ENCODE peak calls at places on chromosomes 16 and 17, in ten cellular contexts. One of them, this sample, is unnamed.

GRCh38 chr17:601462-602303 is 113.0 kb downstream of the VPS53 start:
- DNase-seq in Kasumi-1: no peak
- DNase-seq in cardiac fibroblast: peak
- DNase-seq in Caki2: no peak
- DNase-seq in EL: peak
- DNase-seq in caudate nucleus: no peak
- DNase-seq in gastrocnemius medialis: no peak
- DNase-seq in brain microvascular endothelial cell: no peak
- DNase-seq in activated B cell treated with CpG ODN at 0.5 μM for 24 hours: no peak
- DNase-seq in stimulated activated CD4-positive, alpha-beta T cell treated with anti-CD3 and anti-CD28 coated beads, Interleukin-1b, Interleukin-23, amount 100 ng/mL, for 48 hours: no peak
- DNase-seq in this sample: no peak

GRCh38 chr17:64202683-64203430 is 60.2 kb downstream of the TEX2 start:
- DNase-seq in Kasumi-1: no peak
- DNase-seq in cardiac fibroblast: peak
- DNase-seq in Caki2: no peak
- DNase-seq in EL: peak
- DNase-seq in caudate nucleus: peak
- DNase-seq in gastrocnemius medialis: peak
- DNase-seq in brain microvascular endothelial cell: peak
- DNase-seq in activated B cell treated with CpG ODN at 0.5 μM for 24 hours: no peak
- DNase-seq in stimulated activated CD4-positive, alpha-beta T cell treated with anti-CD3 and anti-CD28 coated beads, Interleukin-1b, Interleukin-23, amount 100 ng/mL, for 48 hours: no peak
- DNase-seq in this sample: peak

GRCh38 chr17:79769596-79770520 is 8.1 kb upstream of the CBX2 start:
- DNase-seq in Kasumi-1: no peak
- DNase-seq in cardiac fibroblast: no peak
- DNase-seq in Caki2: peak
- DNase-seq in EL: no peak
- DNase-seq in caudate nucleus: no peak
- DNase-seq in gastrocnemius medialis: no peak
- DNase-seq in brain microvascular endothelial cell: no peak
- DNase-seq in activated B cell treated with CpG ODN at 0.5 μM for 24 hours: no peak
- DNase-seq in stimulated activated CD4-positive, alpha-beta T cell treated with anti-CD3 and anti-CD28 coated beads, Interleukin-1b, Interleukin-23, amount 100 ng/mL, for 48 hours: no peak
- DNase-seq in this sample: no peak

GRCh38 chr17:81601525-81602120 is 35.3 kb downstream of the NPLOC4 start:
- DNase-seq in Kasumi-1: peak
- DNase-seq in cardiac fibroblast: peak
- DNase-seq in Caki2: peak
- DNase-seq in EL: peak
- DNase-seq in caudate nucleus: no peak
- DNase-seq in gastrocnemius medialis: no peak
- DNase-seq in brain microvascular endothelial cell: peak
- DNase-seq in activated B cell treated with CpG ODN at 0.5 μM for 24 hours: no peak
- DNase-seq in stimulated activated CD4-positive, alpha-beta T cell treated with anti-CD3 and anti-CD28 coated beads, Interleukin-1b, Interleukin-23, amount 100 ng/mL, for 48 hours: peak
- DNase-seq in this sample: peak

GRCh38 chr16:87580855-87581261 is 21.4 kb upstream of the JPH3 start:
- DNase-seq in Kasumi-1: no peak
- DNase-seq in cardiac fibroblast: peak
- DNase-seq in Caki2: peak
- DNase-seq in EL: peak
- DNase-seq in caudate nucleus: no peak
- DNase-seq in gastrocnemius medialis: no peak
- DNase-seq in brain microvascular endothelial cell: peak
- DNase-seq in activated B cell treated with CpG ODN at 0.5 μM for 24 hours: no peak
- DNase-seq in stimulated activated CD4-positive, alpha-beta T cell treated with anti-CD3 and anti-CD28 coated beads, Interleukin-1b, Interleukin-23, amount 100 ng/mL, for 48 hours: peak
- DNase-seq in this sample: peak

GRCh38 chr16:87878704-87879103 is 9.4 kb upstream of the SLC7A5 start:
- DNase-seq in Kasumi-1: no peak
- DNase-seq in cardiac fibroblast: no peak
- DNase-seq in Caki2: no peak
- DNase-seq in EL: no peak
- DNase-seq in caudate nucleus: no peak
- DNase-seq in gastrocnemius medialis: no peak
- DNase-seq in brain microvascular endothelial cell: no peak
- DNase-seq in activated B cell treated with CpG ODN at 0.5 μM for 24 hours: no peak
- DNase-seq in stimulated activated CD4-positive, alpha-beta T cell treated with anti-CD3 and anti-CD28 coated beads, Interleukin-1b, Interleukin-23, amount 100 ng/mL, for 48 hours: no peak
- DNase-seq in this sample: no peak

GRCh38 chr17:7486181-7486580 is 2.0 kb downstream of the POLR2A start:
- DNase-seq in Kasumi-1: no peak
- DNase-seq in cardiac fibroblast: peak
- DNase-seq in Caki2: no peak
- DNase-seq in EL: peak
- DNase-seq in caudate nucleus: no peak
- DNase-seq in gastrocnemius medialis: no peak
- DNase-seq in brain microvascular endothelial cell: no peak
- DNase-seq in activated B cell treated with CpG ODN at 0.5 μM for 24 hours: no peak
- DNase-seq in stimulated activated CD4-positive, alpha-beta T cell treated with anti-CD3 and anti-CD28 coated beads, Interleukin-1b, Interleukin-23, amount 100 ng/mL, for 48 hours: no peak
- DNase-seq in this sample: peak

GRCh38 chr17:15453246-15453645 is 14.2 kb downstream of the CDRT4 start:
- DNase-seq in Kasumi-1: no peak
- DNase-seq in cardiac fibroblast: no peak
- DNase-seq in Caki2: no peak
- DNase-seq in EL: peak
- DNase-seq in caudate nucleus: no peak
- DNase-seq in gastrocnemius medialis: no peak
- DNase-seq in brain microvascular endothelial cell: no peak
- DNase-seq in activated B cell treated with CpG ODN at 0.5 μM for 24 hours: no peak
- DNase-seq in stimulated activated CD4-positive, alpha-beta T cell treated with anti-CD3 and anti-CD28 coated beads, Interleukin-1b, Interleukin-23, amount 100 ng/mL, for 48 hours: no peak
- DNase-seq in this sample: no peak

GRCh38 chr17:72590382-72590781 is 469.6 kb downstream of the SOX9 start:
- DNase-seq in Kasumi-1: no peak
- DNase-seq in cardiac fibroblast: peak
- DNase-seq in Caki2: peak
- DNase-seq in EL: peak
- DNase-seq in caudate nucleus: no peak
- DNase-seq in gastrocnemius medialis: no peak
- DNase-seq in brain microvascular endothelial cell: peak
- DNase-seq in activated B cell treated with CpG ODN at 0.5 μM for 24 hours: no peak
- DNase-seq in stimulated activated CD4-positive, alpha-beta T cell treated with anti-CD3 and anti-CD28 coated beads, Interleukin-1b, Interleukin-23, amount 100 ng/mL, for 48 hours: no peak
- DNase-seq in this sample: peak

GRCh38 chr17:83161298-83162034 is 82.1 kb downstream of the METRNL start:
- DNase-seq in Kasumi-1: no peak
- DNase-seq in cardiac fibroblast: peak
- DNase-seq in Caki2: no peak
- DNase-seq in EL: peak
- DNase-seq in caudate nucleus: no peak
- DNase-seq in gastrocnemius medialis: no peak
- DNase-seq in brain microvascular endothelial cell: no peak
- DNase-seq in activated B cell treated with CpG ODN at 0.5 μM for 24 hours: no peak
- DNase-seq in stimulated activated CD4-positive, alpha-beta T cell treated with anti-CD3 and anti-CD28 coated beads, Interleukin-1b, Interleukin-23, amount 100 ng/mL, for 48 hours: no peak
- DNase-seq in this sample: peak

GRCh38 chr17:76278952-76279741 is 14.0 kb downstream of the UBALD2 start:
- DNase-seq in Kasumi-1: peak
- DNase-seq in cardiac fibroblast: peak
- DNase-seq in Caki2: peak
- DNase-seq in EL: peak
- DNase-seq in caudate nucleus: peak
- DNase-seq in gastrocnemius medialis: peak
- DNase-seq in brain microvascular endothelial cell: peak
- DNase-seq in activated B cell treated with CpG ODN at 0.5 μM for 24 hours: peak
- DNase-seq in stimulated activated CD4-positive, alpha-beta T cell treated with anti-CD3 and anti-CD28 coated beads, Interleukin-1b, Interleukin-23, amount 100 ng/mL, for 48 hours: peak
- DNase-seq in this sample: peak

GRCh38 chr16:73527191-73527590 is 479.3 kb upstream of the ZFHX3 start:
- DNase-seq in Kasumi-1: no peak
- DNase-seq in cardiac fibroblast: no peak
- DNase-seq in Caki2: no peak
- DNase-seq in EL: no peak
- DNase-seq in caudate nucleus: no peak
- DNase-seq in gastrocnemius medialis: no peak
- DNase-seq in brain microvascular endothelial cell: no peak
- DNase-seq in activated B cell treated with CpG ODN at 0.5 μM for 24 hours: no peak
- DNase-seq in stimulated activated CD4-positive, alpha-beta T cell treated with anti-CD3 and anti-CD28 coated beads, Interleukin-1b, Interleukin-23, amount 100 ng/mL, for 48 hours: no peak
- DNase-seq in this sample: no peak

GRCh38 chr17:61614219-61614618 is 23.2 kb upstream of the NACA2 start:
- DNase-seq in Kasumi-1: no peak
- DNase-seq in cardiac fibroblast: no peak
- DNase-seq in Caki2: no peak
- DNase-seq in EL: no peak
- DNase-seq in caudate nucleus: no peak
- DNase-seq in gastrocnemius medialis: no peak
- DNase-seq in brain microvascular endothelial cell: no peak
- DNase-seq in activated B cell treated with CpG ODN at 0.5 μM for 24 hours: no peak
- DNase-seq in stimulated activated CD4-positive, alpha-beta T cell treated with anti-CD3 and anti-CD28 coated beads, Interleukin-1b, Interleukin-23, amount 100 ng/mL, for 48 hours: no peak
- DNase-seq in this sample: no peak

GRCh38 chr17:27319536-27320221 is 25.8 kb downstream of the WSB1 start:
- DNase-seq in Kasumi-1: no peak
- DNase-seq in cardiac fibroblast: peak
- DNase-seq in Caki2: peak
- DNase-seq in EL: no peak
- DNase-seq in caudate nucleus: peak
- DNase-seq in gastrocnemius medialis: peak
- DNase-seq in brain microvascular endothelial cell: no peak
- DNase-seq in activated B cell treated with CpG ODN at 0.5 μM for 24 hours: no peak
- DNase-seq in stimulated activated CD4-positive, alpha-beta T cell treated with anti-CD3 and anti-CD28 coated beads, Interleukin-1b, Interleukin-23, amount 100 ng/mL, for 48 hours: no peak
- DNase-seq in this sample: peak

GRCh38 chr16:84485255-84486010 is 19.0 kb downstream of the MEAK7 start:
- DNase-seq in Kasumi-1: no peak
- DNase-seq in cardiac fibroblast: no peak
- DNase-seq in Caki2: no peak
- DNase-seq in EL: no peak
- DNase-seq in caudate nucleus: no peak
- DNase-seq in gastrocnemius medialis: no peak
- DNase-seq in brain microvascular endothelial cell: no peak
- DNase-seq in activated B cell treated with CpG ODN at 0.5 μM for 24 hours: no peak
- DNase-seq in stimulated activated CD4-positive, alpha-beta T cell treated with anti-CD3 and anti-CD28 coated beads, Interleukin-1b, Interleukin-23, amount 100 ng/mL, for 48 hours: no peak
- DNase-seq in this sample: no peak